ENCODE peak calls at places on chromosomes 2 and 18, in eight cellular contexts. N is CD8-positive, alpha-beta T cell; T is mammary epithelial cell; R is neuronal stem cell; Y is tibial artery; Q is IMR-90; C is naive thymus-derived CD4-positive, alpha-beta T cell; U is H1. L is an unnamed sample.
A peak's percentile ranks its signal among the peaks of the same experiment; 100 is the strongest.

GRCh38 chr2:58447586-58447985 is 206.5 kb upstream of the FANCL start:
- DNase-seq in N (no peak), T (peak; percentile 32), R (no peak), Y (no peak), Q (no peak), C (no peak), U (no peak), L (no peak)

GRCh38 chr2:82599021-82599420 is 1860.1 kb downstream of the SUCLG1 start:
- DNase-seq in N (no peak), T (no peak), R (no peak), Y (no peak), Q (no peak), C (no peak), U (no peak), L (no peak)

GRCh38 chr2:66575625-66576371 is 140.9 kb downstream of the MEIS1 start:
- DNase-seq in N (no peak), T (no peak), R (peak; percentile 56), Y (no peak), Q (peak; percentile 70), C (no peak), U (no peak), L (no peak)

GRCh38 chr18:5879479-5879882 is 15.8 kb downstream of the TMEM200C start:
- DNase-seq in N (no peak), T (peak; percentile 8), R (no peak), Y (no peak), Q (peak; percentile 65), C (no peak), U (no peak), L (no peak)

GRCh38 chr2:120791961-120792295 is 56.3 kb downstream of the GLI2 start:
- DNase-seq in N (no peak), T (peak; percentile 77), R (no peak), Y (no peak), Q (peak; percentile 31), C (no peak), U (no peak), L (no peak)

GRCh38 chr2:227374158-227374557 is 4.9 kb downstream of the TM4SF20 start:
- DNase-seq in N (no peak), T (peak; percentile 68), R (no peak), Y (no peak), Q (peak; percentile 57), C (peak; percentile 30), U (no peak), L (no peak)

GRCh38 chr2:240387669-240388358 is 47.6 kb upstream of the GPC1 start:
- DNase-seq in N (no peak), T (peak; percentile 72), R (no peak), Y (peak; percentile 57), Q (peak; percentile 98), C (no peak), U (no peak), L (no peak)

GRCh38 chr18:2884706-2885285 is 38.0 kb downstream of the EMILIN2 start:
- DNase-seq in N (no peak), T (no peak), R (no peak), Y (no peak), Q (no peak), C (no peak), U (no peak), L (no peak)

GRCh38 chr2:128371648-128372345 is 53.1 kb upstream of the HS6ST1 start:
- DNase-seq in N (no peak), T (no peak), R (no peak), Y (peak; percentile 14), Q (no peak), C (no peak), U (no peak), L (no peak)

GRCh38 chr2:106192752-106193490 is 1.2 kb downstream of the UXS1 start:
- DNase-seq in N (peak; percentile 22), T (peak; percentile 93), R (no peak), Y (peak; percentile 34), Q (peak; percentile 87), C (peak; percentile 68), U (no peak), L (peak; percentile 12)

GRCh38 chr2:163655672-163656071 is 80.1 kb downstream of the FIGN start:
- DNase-seq in N (no peak), T (no peak), R (no peak), Y (no peak), Q (no peak), C (no peak), U (no peak), L (no peak)

GRCh38 chr2:163659224-163659623 is 76.6 kb downstream of the FIGN start:
- DNase-seq in N (no peak), T (peak; percentile 81), R (no peak), Y (no peak), Q (no peak), C (no peak), U (no peak), L (no peak)

GRCh38 chr2:163656622-163657021 is 79.2 kb downstream of the FIGN start:
- DNase-seq in N (no peak), T (no peak), R (no peak), Y (no peak), Q (no peak), C (no peak), U (no peak), L (no peak)

GRCh38 chr2:163658556-163658955 is 77.3 kb downstream of the FIGN start:
- DNase-seq in N (no peak), T (peak; percentile 68), R (no peak), Y (no peak), Q (no peak), C (no peak), U (no peak), L (no peak)

DNA sequence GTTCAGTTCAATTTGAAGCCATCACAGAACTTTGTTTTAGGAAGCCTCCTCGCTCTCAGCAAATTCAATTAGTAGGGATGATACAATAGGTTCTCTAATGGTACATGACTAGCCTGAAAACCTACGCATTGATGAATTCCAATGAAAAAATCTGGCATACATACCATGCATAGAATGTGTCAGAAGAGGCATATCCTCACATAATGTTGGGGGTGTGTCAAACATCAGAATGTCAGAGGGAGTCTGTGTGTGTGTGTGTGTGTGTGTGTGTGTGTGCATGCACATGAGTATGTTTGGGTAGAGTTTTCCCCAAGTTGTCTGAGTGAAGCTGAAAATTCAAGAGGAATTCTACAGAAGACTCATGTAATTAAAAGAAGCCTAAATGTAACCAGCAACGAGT is 78.6 kb downstream of the FIGN start:
- DNase-seq in N (no peak), T (peak; percentile 69), R (no peak), Y (no peak), Q (peak; percentile 62), C (no peak), U (no peak), L (no peak)
- H3K27ac ChIP-seq in N (no peak overlapping the region), T (peak overlapping the region; percentile 94), R (no peak overlapping the region), Y (no peak overlapping the region), Q (no peak overlapping the region), C (no peak overlapping the region), U (no peak overlapping the region), L (no peak overlapping the region)

DNA sequence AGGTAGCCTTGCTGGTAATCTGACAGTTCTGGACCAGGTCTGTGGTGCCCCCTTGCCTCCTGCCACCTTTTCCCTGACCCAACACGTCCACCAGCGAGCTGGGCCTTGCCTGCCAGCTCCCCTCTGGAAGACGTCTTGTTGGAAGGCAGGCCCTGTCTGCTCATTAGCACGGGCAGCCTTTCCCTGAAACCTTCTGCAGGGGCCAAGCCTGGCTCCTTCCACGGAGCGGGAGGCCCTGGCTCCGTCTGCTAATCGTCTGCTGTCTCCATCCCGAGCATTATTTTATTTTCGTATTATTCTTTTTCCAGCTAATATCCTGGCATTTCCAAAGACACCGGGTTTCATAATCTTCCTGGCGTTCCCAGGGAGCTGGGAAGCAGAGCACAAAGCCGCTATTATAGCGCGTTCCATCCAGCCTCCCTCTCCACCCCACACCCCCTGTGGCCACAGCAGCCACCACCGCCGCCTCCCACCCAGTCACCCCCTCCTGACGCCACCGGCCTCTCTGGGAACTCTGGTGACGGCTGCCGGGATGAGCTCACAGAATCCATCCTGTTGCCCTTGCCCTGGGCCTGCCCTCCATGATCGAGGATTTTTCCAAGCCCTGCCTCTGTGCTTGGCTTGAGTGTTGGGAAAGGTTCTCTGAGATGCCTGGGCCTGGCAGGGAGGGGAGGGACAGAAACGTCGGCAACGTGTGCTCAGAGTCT is 125.5 kb downstream of the DYSF start:
- DNase-seq in N (no peak), T (no peak), R (no peak), Y (peak; percentile 69), Q (peak; percentile 7), C (no peak), U (no peak), L (no peak)
- H3K36me3 ChIP-seq in N (no peaks in the 10 kb centered on the region), T (no peaks in the 10 kb centered on the region), R (no peaks in the 10 kb centered on the region), Y (no peaks in the 10 kb centered on the region), Q (no peaks in the 10 kb centered on the region), C (no peaks in the 10 kb centered on the region), U (no peaks in the 10 kb centered on the region), L (no peaks in the 10 kb centered on the region)

GRCh38 chr2:238599549-238600505 is 173.1 kb downstream of the ASB1 start:
- DNase-seq in N (no peak), T (no peak), R (no peak), Y (no peak), Q (no peak), C (no peak), U (no peak), L (no peak)

GRCh38 chr2:238601433-238602222 is 174.9 kb downstream of the ASB1 start:
- DNase-seq in N (no peak), T (peak; percentile 49), R (no peak), Y (peak; percentile 72), Q (peak; percentile 28), C (no peak), U (no peak), L (no peak)

GRCh38 chr2:238603596-238603995 is 176.9 kb downstream of the ASB1 start:
- DNase-seq in N (no peak), T (no peak), R (no peak), Y (no peak), Q (no peak), C (no peak), U (no peak), L (no peak)

GRCh38 chr2:238600506-238601432 is 174.0 kb downstream of the ASB1 start:
- DNase-seq in N (no peak), T (no peak), R (no peak), Y (no peak), Q (no peak), C (no peak), U (no peak), L (no peak)

GRCh38 chr2:238602223-238602945 is 175.7 kb downstream of the ASB1 start:
- DNase-seq in N (no peak), T (no peak), R (no peak), Y (no peak), Q (peak; percentile 15), C (no peak), U (no peak), L (no peak)
- H3K27ac ChIP-seq in N (no peak overlapping the region), T (no peak overlapping the region), R (no peak overlapping the region), Y (peak overlapping the region; percentile 33), Q (no peak overlapping the region), C (no peak overlapping the region), U (no peak overlapping the region), L (no peak overlapping the region)

GRCh38 chr18:79440316-79440715 is 44.6 kb downstream of the NFATC1 start:
- DNase-seq in N (no peak), T (no peak), R (no peak), Y (no peak), Q (no peak), C (no peak), U (no peak), L (no peak)

GRCh38 chr18:79439201-79440023 is 43.7 kb downstream of the NFATC1 start:
- DNase-seq in N (no peak), T (no peak), R (no peak), Y (no peak), Q (peak; percentile 6), C (peak; percentile 37), U (no peak), L (no peak)

GRCh38 chr18:79442508-79443221 is 46.9 kb downstream of the NFATC1 start:
- DNase-seq in N (no peak), T (no peak), R (no peak), Y (peak; percentile 47), Q (no peak), C (no peak), U (no peak), L (no peak)

GRCh38 chr18:79441261-79441819 is 45.6 kb downstream of the NFATC1 start:
- DNase-seq in N (no peak), T (no peak), R (no peak), Y (no peak), Q (no peak), C (no peak), U (no peak), L (no peak)

GRCh38 chr18:79440728-79441127 is 45.0 kb downstream of the NFATC1 start:
- DNase-seq in N (no peak), T (no peak), R (no peak), Y (no peak), Q (no peak), C (no peak), U (no peak), L (no peak)
- H3K36me3 ChIP-seq in N (peaks cover 5% of the 10 kb centered on the region), T (no peaks in the 10 kb centered on the region), R (no peaks in the 10 kb centered on the region), Y (peaks cover 15% of the 10 kb centered on the region), Q (no peaks in the 10 kb centered on the region), C (no peaks in the 10 kb centered on the region), U (no peaks in the 10 kb centered on the region), L (peaks cover 28% of the 10 kb centered on the region)